ENCODE peak calls at places on chromosome X, in five cellular contexts. One of them, this sample, is unnamed.

GRCh38 chrX:111506826-111507225 is 4.6 kb upstream of the SERTM2 start:
- DNase-seq in T-helper 9 cell: no peak
- DNase-seq in left ventricle myocardium inferior: no peak
- DNase-seq in endodermal cell: no peak
- DNase-seq in ecto neural progenitor cell: no peak
- DNase-seq in this sample: no peak

GRCh38 chrX:106955004-106955772 is 35.0 kb downstream of the CLDN2 start:
- DNase-seq in T-helper 9 cell: no peak
- DNase-seq in left ventricle myocardium inferior: no peak
- DNase-seq in endodermal cell: no peak
- DNase-seq in ecto neural progenitor cell: no peak
- DNase-seq in this sample: peak; percentile 28

GRCh38 chrX:123277347-123277746 is 93.3 kb downstream of the GRIA3 start:
- DNase-seq in T-helper 9 cell: no peak
- DNase-seq in left ventricle myocardium inferior: no peak
- DNase-seq in endodermal cell: no peak
- DNase-seq in ecto neural progenitor cell: no peak
- DNase-seq in this sample: no peak

GRCh38 chrX:8849945-8850344 is 48.8 kb upstream of the FAM9A start:
- DNase-seq in T-helper 9 cell: no peak
- DNase-seq in left ventricle myocardium inferior: no peak
- DNase-seq in endodermal cell: no peak
- DNase-seq in ecto neural progenitor cell: no peak
- DNase-seq in this sample: no peak

GRCh38 chrX:80388206-80388605 is 32.0 kb upstream of the TENT5D start:
- DNase-seq in T-helper 9 cell: no peak
- DNase-seq in left ventricle myocardium inferior: no peak
- DNase-seq in endodermal cell: no peak
- DNase-seq in ecto neural progenitor cell: no peak
- DNase-seq in this sample: no peak

GRCh38 chrX:119970574-119970973 is 27.0 kb upstream of the NKAP start:
- DNase-seq in T-helper 9 cell: no peak
- DNase-seq in left ventricle myocardium inferior: no peak
- DNase-seq in endodermal cell: no peak
- DNase-seq in ecto neural progenitor cell: no peak
- DNase-seq in this sample: no peak

GRCh38 chrX:48737940-48738339 is 23.6 kb upstream of the GLOD5 start:
- DNase-seq in T-helper 9 cell: no peak
- DNase-seq in left ventricle myocardium inferior: no peak
- DNase-seq in endodermal cell: no peak
- DNase-seq in ecto neural progenitor cell: no peak
- DNase-seq in this sample: no peak

GRCh38 chrX:71163010-71163409 is 18.4 kb downstream of the NLGN3 start:
- DNase-seq in T-helper 9 cell: no peak
- DNase-seq in left ventricle myocardium inferior: no peak
- DNase-seq in endodermal cell: peak; percentile 68
- DNase-seq in ecto neural progenitor cell: no peak
- DNase-seq in this sample: no peak

GRCh38 chrX:40550069-40550468 is 30.7 kb upstream of the ATP6AP2 start:
- DNase-seq in T-helper 9 cell: no peak
- DNase-seq in left ventricle myocardium inferior: no peak
- DNase-seq in endodermal cell: no peak
- DNase-seq in ecto neural progenitor cell: no peak
- DNase-seq in this sample: no peak

GRCh38 chrX:150692837-150693781 is at the start of gene MTMR1:
- DNase-seq in T-helper 9 cell: peak; percentile 55
- DNase-seq in left ventricle myocardium inferior: peak; percentile 38
- DNase-seq in endodermal cell: peak; percentile 60
- DNase-seq in ecto neural progenitor cell: peak; percentile 58
- DNase-seq in this sample: no peak

GRCh38 chrX:3230496-3230895 is 116.0 kb downstream of the MXRA5 start:
- DNase-seq in T-helper 9 cell: no peak
- DNase-seq in left ventricle myocardium inferior: no peak
- DNase-seq in endodermal cell: no peak
- DNase-seq in ecto neural progenitor cell: no peak
- DNase-seq in this sample: no peak

GRCh38 chrX:106144755-106145639 is 23.1 kb upstream of the PWWP3B start:
- DNase-seq in T-helper 9 cell: no peak
- DNase-seq in left ventricle myocardium inferior: peak; percentile 32
- DNase-seq in endodermal cell: no peak
- DNase-seq in ecto neural progenitor cell: no peak
- DNase-seq in this sample: peak; percentile 14

GRCh38 chrX:17082831-17083230 is 136.4 kb downstream of the REPS2 start:
- DNase-seq in T-helper 9 cell: no peak
- DNase-seq in left ventricle myocardium inferior: no peak
- DNase-seq in endodermal cell: no peak
- DNase-seq in ecto neural progenitor cell: no peak
- DNase-seq in this sample: no peak

GRCh38 chrX:154140742-154141141 is 3.3 kb upstream of the OPN1LW start:
- DNase-seq in T-helper 9 cell: no peak
- DNase-seq in left ventricle myocardium inferior: no peak
- DNase-seq in endodermal cell: no peak
- DNase-seq in ecto neural progenitor cell: no peak
- DNase-seq in this sample: no peak